ENCODE peak calls at places on chromosome 22, in four cellular contexts. E, V, Y and N are unnamed samples.

GRCh38 chr22:20551805-20552449 is 44.5 kb downstream of the MED15 start:
- DNase-seq in E (no peak), V (no peak), Y (peak), N (no peak)

GRCh38 chr22:27223317-27224177 is 566.2 kb downstream of the MIAT start:
- DNase-seq in E (no peak), V (peak), Y (peak), N (no peak)

GRCh38 chr22:26512149-26512793 is at the start of gene TFIP11:
- DNase-seq in E (peak), V (peak), Y (peak), N (peak)

GRCh38 chr22:43289976-43290663 is 53.1 kb downstream of the SCUBE1 start:
- DNase-seq in E (no peak), V (peak), Y (peak), N (no peak)

GRCh38 chr22:45608763-45609180 is 62.9 kb upstream of the ATXN10 start:
- DNase-seq in E (no peak), V (peak), Y (peak), N (no peak)

GRCh38 chr22:28819253-28820096 is 19.1 kb upstream of the XBP1 start:
- DNase-seq in E (no peak), V (no peak), Y (no peak), N (no peak)

GRCh38 chr22:43945632-43946390 is 9.4 kb upstream of the SAMM50 start:
- DNase-seq in E (peak), V (peak), Y (peak), N (no peak)

GRCh38 chr22:29691636-29692326 is 28.0 kb upstream of the CABP7 start:
- DNase-seq in E (no peak), V (no peak), Y (no peak), N (no peak)

GRCh38 chr22:18031670-18032454 is 7.5 kb upstream of the MICAL3 start:
- DNase-seq in E (no peak), V (peak), Y (peak), N (no peak)

GRCh38 chr22:20567371-20567847 is 60.0 kb downstream of the MED15 start:
- DNase-seq in E (no peak), V (peak), Y (peak), N (no peak)

GRCh38 chr22:18023509-18024275 is 669 bp downstream of the MICAL3 start:
- DNase-seq in E (no peak), V (peak), Y (peak), N (peak)

GRCh38 chr22:45757068-45757467 is 85.4 kb downstream of the ATXN10 start:
- DNase-seq in E (no peak), V (no peak), Y (peak), N (peak)

GRCh38 chr22:30027169-30027568 is 53.1 kb upstream of the HORMAD2 start:
- DNase-seq in E (no peak), V (peak), Y (no peak), N (no peak)

GRCh38 chr22:29569011-29569678 is 11.8 kb downstream of the NIPSNAP1 start:
- DNase-seq in E (no peak), V (no peak), Y (no peak), N (no peak)

GRCh38 chr22:45335021-45335818 is 25.5 kb downstream of the FAM118A start:
- DNase-seq in E (no peak), V (no peak), Y (peak), N (no peak)

GRCh38 chr22:44915441-44915840 is 94.4 kb downstream of the PHF21B start:
- DNase-seq in E (peak), V (no peak), Y (no peak), N (no peak)

GRCh38 chr22:30481711-30482110 is 9.9 kb upstream of the SEC14L3 start:
- DNase-seq in E (no peak), V (peak), Y (peak), N (no peak)

DNA sequence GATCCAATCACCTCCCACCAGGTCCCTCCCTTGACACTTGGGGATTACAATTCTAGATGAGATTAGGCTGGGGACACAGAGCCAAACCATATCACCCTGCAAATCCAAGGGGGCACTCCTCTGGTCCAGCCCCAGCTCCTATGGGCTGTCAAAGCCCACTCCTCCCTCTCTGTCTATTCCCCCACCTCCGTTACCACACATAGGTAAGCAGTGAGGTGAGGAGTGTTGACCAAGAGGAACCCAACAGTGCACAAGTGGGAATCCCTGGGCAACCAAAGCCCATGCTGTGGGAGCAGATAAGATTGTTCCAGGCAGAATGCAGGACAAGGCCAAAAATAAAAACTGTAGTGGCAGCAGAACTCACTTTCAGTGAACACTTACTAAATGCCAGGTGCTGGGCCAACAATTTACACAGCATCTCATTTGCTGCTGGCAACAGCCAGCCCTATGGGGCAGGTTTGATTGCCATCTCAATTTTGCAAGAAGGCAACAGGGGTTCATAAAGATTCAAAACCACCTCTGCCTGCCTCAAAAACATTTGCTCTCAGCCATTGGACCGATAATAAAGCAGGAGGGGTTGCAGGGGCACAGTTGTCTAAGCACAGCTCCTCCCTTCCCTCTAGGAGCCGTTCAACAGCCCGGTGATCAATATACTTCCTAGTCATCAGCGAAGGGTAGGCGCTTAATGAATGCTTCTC is 8.9 kb downstream of the SDF2L1 start:
- DNase-seq in E (no peak), V (no peak), Y (no peak), N (no peak)
- TF ChIP-seq CTCF in E (no peak), V (no peak), Y (no peak), N (no peak)

DNA sequence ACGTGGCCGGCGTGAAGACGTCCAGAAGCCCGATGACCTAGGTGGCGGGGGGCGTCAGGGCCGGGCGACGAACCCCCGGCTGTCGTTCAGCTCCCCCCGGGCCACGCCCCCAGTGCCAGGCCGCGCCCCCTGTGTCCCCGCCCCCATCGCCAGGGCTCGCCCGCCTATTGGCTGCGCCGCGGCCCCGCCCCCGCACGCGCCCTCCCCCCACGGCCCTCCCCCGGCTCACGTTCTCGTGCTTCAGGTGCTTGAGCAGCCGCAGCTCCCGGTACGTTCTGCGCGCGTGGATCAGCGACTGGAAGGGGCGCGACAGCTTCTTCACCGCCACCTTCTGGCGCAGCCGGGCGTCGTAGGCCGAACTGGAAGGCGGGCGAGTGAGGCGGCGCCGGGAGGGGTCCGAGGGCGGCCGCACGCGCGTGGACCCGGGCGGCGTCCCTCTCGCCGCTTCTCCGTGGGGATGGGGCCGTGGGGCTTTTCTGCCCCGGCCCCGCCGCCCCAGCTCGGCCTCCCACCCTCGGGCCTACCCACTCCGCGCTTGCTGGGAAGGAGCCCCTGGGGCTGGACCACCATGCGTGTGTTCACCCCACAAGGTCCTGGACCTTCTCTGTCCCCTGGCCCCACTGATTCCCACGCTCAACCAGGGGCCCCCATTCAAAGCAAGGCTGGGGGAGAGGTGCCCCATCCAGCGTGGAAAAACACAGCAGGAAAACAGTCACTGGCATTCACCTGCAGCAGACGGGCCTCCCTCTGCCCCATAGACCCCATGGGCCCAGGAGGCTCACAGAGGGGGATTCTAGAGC is 2.4 kb downstream of the MAPK11 start:
- DNase-seq in E (no peak), V (peak), Y (peak), N (peak)
- TF ChIP-seq CTCF in E (no peak), V (no peak), Y (peak), N (no peak)

GRCh38 chr22:22110548-22111266 is 128.1 kb upstream of the TOP3B start:
- DNase-seq in E (peak), V (peak), Y (peak), N (no peak)
- TF ChIP-seq CTCF in E (peak), V (peak), Y (peak), N (peak)

GRCh38 chr22:48045369-48045768 is 1282.9 kb downstream of the TBC1D22A start:
- DNase-seq in E (no peak), V (no peak), Y (no peak), N (peak)

GRCh38 chr22:48047722-48048500 is 1285.5 kb downstream of the TBC1D22A start:
- DNase-seq in E (no peak), V (no peak), Y (no peak), N (no peak)

GRCh38 chr22:48042621-48043395 is 1280.4 kb downstream of the TBC1D22A start:
- DNase-seq in E (no peak), V (no peak), Y (no peak), N (no peak)

GRCh38 chr22:48049116-48049515 is 1286.7 kb downstream of the TBC1D22A start:
- DNase-seq in E (no peak), V (no peak), Y (no peak), N (no peak)

GRCh38 chr22:48044484-48045060 is 1282.1 kb downstream of the TBC1D22A start:
- DNase-seq in E (no peak), V (no peak), Y (no peak), N (peak)
- TF ChIP-seq CTCF in E (no peak), V (no peak), Y (no peak), N (no peak)

GRCh38 chr22:38239101-38239761 is 33.6 kb downstream of the TMEM184B start:
- DNase-seq in E (no peak), V (peak), Y (peak), N (no peak)
- TF ChIP-seq CTCF in E (no peak), V (no peak), Y (peak), N (no peak)

GRCh38 chr22:19228174-19228573 is 49.6 kb upstream of the SLC25A1 start:
- DNase-seq in E (no peak), V (no peak), Y (no peak), N (no peak)
- TF ChIP-seq CTCF in E (no peak), V (no peak), Y (no peak), N (no peak)

DNA sequence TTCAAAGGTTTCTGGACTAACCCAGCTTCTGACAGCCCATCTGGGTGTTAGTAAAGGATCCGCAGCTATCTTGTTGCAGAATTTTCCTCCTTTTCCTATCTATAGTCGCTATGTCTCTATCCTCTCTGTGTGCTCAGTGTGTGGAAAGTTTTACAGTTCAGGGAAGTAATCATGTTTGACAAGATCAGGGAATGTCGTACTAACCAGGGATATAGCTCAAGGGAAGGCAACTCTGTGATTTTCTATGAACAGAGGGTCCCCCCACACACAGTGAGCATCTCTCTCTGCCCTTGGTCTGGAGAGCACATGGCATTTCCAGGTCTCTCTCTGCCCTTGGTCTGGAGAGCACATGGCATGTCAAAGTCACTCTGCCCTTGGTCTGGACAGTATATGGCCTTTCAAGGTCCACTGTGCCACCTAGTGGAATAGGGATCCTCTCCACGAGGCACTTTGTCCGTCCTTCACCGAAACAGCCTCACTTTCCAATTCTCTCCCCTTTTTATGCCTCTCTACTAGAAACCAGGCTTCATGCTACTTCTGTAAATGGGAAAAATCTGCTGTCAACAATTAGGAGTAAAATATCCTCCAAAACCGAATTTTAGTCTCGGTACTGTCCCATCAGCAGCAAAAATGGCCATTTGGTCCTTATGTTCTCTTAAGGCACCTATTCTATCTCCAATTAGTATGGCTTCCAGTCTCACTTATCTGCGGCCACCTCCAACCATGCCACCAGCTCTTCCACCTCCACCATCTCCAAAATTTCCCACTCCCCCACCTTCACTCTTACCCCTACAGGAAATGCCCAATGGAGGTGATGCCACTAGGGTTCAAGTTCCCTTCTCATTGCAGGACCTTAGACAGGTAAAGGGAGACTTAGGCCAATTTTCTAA is 88.7 kb downstream of the IGLL5 start:
- DNase-seq in E (no peak), V (no peak), Y (no peak), N (no peak)
- TF ChIP-seq CTCF in E (no peak), V (no peak), Y (no peak), N (no peak)

GRCh38 chr22:46845281-46846153 is 83.1 kb downstream of the TBC1D22A start:
- DNase-seq in E (no peak), V (no peak), Y (peak), N (no peak)
- TF ChIP-seq CTCF in E (no peak), V (peak), Y (peak), N (peak)

DNA sequence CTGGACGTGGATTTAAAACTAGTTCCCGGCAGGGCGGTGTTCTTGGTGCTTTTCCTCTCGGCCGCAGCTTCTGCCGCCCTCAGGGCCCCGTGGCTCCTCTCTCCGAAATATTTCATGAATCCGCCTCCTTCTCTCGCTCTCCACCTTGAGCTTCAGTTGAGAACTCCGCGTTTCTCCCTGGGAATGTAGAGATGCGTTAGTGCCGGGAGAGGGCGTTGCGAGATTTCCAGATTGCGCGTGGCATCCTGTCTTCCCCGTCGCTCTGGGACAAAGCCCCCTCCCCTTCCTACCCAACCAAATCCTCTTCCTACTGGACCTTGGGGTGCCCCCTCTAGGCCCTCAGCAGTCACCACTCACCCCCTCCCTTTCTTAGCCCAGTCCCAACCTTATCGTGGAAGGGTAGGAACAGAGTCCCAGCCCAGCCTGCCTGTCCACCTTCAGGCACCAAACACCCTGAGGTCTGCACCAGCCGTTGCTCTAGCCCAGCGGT is 15.5 kb upstream of the RAC2 start:
- DNase-seq in E (no peak), V (peak), Y (peak), N (peak)
- TF ChIP-seq CTCF in E (peak), V (peak), Y (peak), N (peak)